ENCODE peak calls at places on chromosomes 4 and X, in seven cellular contexts. One of them, this sample, is unnamed.

GRCh38 chr4:100246697-100247096 is 56.4 kb upstream of the DDIT4L start:
- DNase-seq in AG04450: no peak
- DNase-seq in right atrium auricular region: no peak
- DNase-seq in A549: no peak
- DNase-seq in transverse colon: no peak
- DNase-seq in heart left ventricle: no peak
- DNase-seq in Peyer's patch: no peak
- DNase-seq in this sample: no peak

GRCh38 chr4:159248383-159249178 is 145.7 kb downstream of the RAPGEF2 start:
- DNase-seq in AG04450: peak; percentile 24
- DNase-seq in right atrium auricular region: no peak
- DNase-seq in A549: no peak
- DNase-seq in transverse colon: no peak
- DNase-seq in heart left ventricle: no peak
- DNase-seq in Peyer's patch: no peak
- DNase-seq in this sample: peak; percentile 57

GRCh38 chrX:97895751-97896150 is 1012.0 kb downstream of the RPA4 start:
- DNase-seq in AG04450: no peak
- DNase-seq in right atrium auricular region: no peak
- DNase-seq in A549: no peak
- DNase-seq in transverse colon: no peak
- DNase-seq in heart left ventricle: no peak
- DNase-seq in Peyer's patch: no peak
- DNase-seq in this sample: peak; percentile 2

GRCh38 chr4:1405636-1406415 is 416 bp downstream of the NKX1-1 start:
- DNase-seq in AG04450: no peak
- DNase-seq in right atrium auricular region: peak; percentile 30
- DNase-seq in A549: no peak
- DNase-seq in transverse colon: no peak
- DNase-seq in heart left ventricle: no peak
- DNase-seq in Peyer's patch: no peak
- DNase-seq in this sample: no peak

GRCh38 chr4:34972189-34972588 is 1272.1 kb downstream of the ARAP2 start:
- DNase-seq in AG04450: no peak
- DNase-seq in right atrium auricular region: no peak
- DNase-seq in A549: no peak
- DNase-seq in transverse colon: no peak
- DNase-seq in heart left ventricle: no peak
- DNase-seq in Peyer's patch: no peak
- DNase-seq in this sample: no peak

GRCh38 chrX:74656079-74656745 is 41.8 kb upstream of the RLIM start:
- DNase-seq in AG04450: no peak
- DNase-seq in right atrium auricular region: no peak
- DNase-seq in A549: no peak
- DNase-seq in transverse colon: no peak
- DNase-seq in heart left ventricle: no peak
- DNase-seq in Peyer's patch: no peak
- DNase-seq in this sample: no peak

GRCh38 chr4:184845367-184846011 is 19.7 kb upstream of the ACSL1 start:
- DNase-seq in AG04450: peak; percentile 68
- DNase-seq in right atrium auricular region: no peak
- DNase-seq in A549: no peak
- DNase-seq in transverse colon: no peak
- DNase-seq in heart left ventricle: no peak
- DNase-seq in Peyer's patch: no peak
- DNase-seq in this sample: peak; percentile 71

GRCh38 chr4:108060164-108060563 is 70.5 kb downstream of the HADH start:
- DNase-seq in AG04450: peak; percentile 4
- DNase-seq in right atrium auricular region: no peak
- DNase-seq in A549: peak; percentile 6
- DNase-seq in transverse colon: no peak
- DNase-seq in heart left ventricle: no peak
- DNase-seq in Peyer's patch: no peak
- DNase-seq in this sample: peak; percentile 16

GRCh38 chr4:105807496-105807895 is 87.8 kb upstream of the NPNT start:
- DNase-seq in AG04450: no peak
- DNase-seq in right atrium auricular region: no peak
- DNase-seq in A549: no peak
- DNase-seq in transverse colon: no peak
- DNase-seq in heart left ventricle: no peak
- DNase-seq in Peyer's patch: no peak
- DNase-seq in this sample: no peak

GRCh38 chr4:124710911-124711310 is 1.6 kb downstream of the ANKRD50 start:
- DNase-seq in AG04450: no peak
- DNase-seq in right atrium auricular region: no peak
- DNase-seq in A549: no peak
- DNase-seq in transverse colon: no peak
- DNase-seq in heart left ventricle: no peak
- DNase-seq in Peyer's patch: no peak
- DNase-seq in this sample: no peak

GRCh38 chr4:76955187-76955586 is 5.6 kb downstream of the SEPTIN11 start:
- DNase-seq in AG04450: no peak
- DNase-seq in right atrium auricular region: no peak
- DNase-seq in A549: no peak
- DNase-seq in transverse colon: no peak
- DNase-seq in heart left ventricle: no peak
- DNase-seq in Peyer's patch: no peak
- DNase-seq in this sample: peak; percentile 61

GRCh38 chr4:22850055-22850454 is 157.3 kb downstream of the GBA3 start:
- DNase-seq in AG04450: no peak
- DNase-seq in right atrium auricular region: no peak
- DNase-seq in A549: no peak
- DNase-seq in transverse colon: no peak
- DNase-seq in heart left ventricle: no peak
- DNase-seq in Peyer's patch: no peak
- DNase-seq in this sample: no peak

GRCh38 chrX:9055354-9055753 is 21.4 kb upstream of the FAM9B start:
- DNase-seq in AG04450: no peak
- DNase-seq in right atrium auricular region: no peak
- DNase-seq in A549: no peak
- DNase-seq in transverse colon: no peak
- DNase-seq in heart left ventricle: no peak
- DNase-seq in Peyer's patch: no peak
- DNase-seq in this sample: no peak

GRCh38 chr4:128513664-128514484 is 226.3 kb upstream of the PGRMC2 start:
- DNase-seq in AG04450: no peak
- DNase-seq in right atrium auricular region: no peak
- DNase-seq in A549: no peak
- DNase-seq in transverse colon: no peak
- DNase-seq in heart left ventricle: no peak
- DNase-seq in Peyer's patch: no peak
- DNase-seq in this sample: no peak

GRCh38 chrX:72142931-72143709 is 11.4 kb upstream of the RTL5 start:
- DNase-seq in AG04450: no peak
- DNase-seq in right atrium auricular region: no peak
- DNase-seq in A549: no peak
- DNase-seq in transverse colon: no peak
- DNase-seq in heart left ventricle: no peak
- DNase-seq in Peyer's patch: no peak
- DNase-seq in this sample: no peak

GRCh38 chr4:182856862-182857261 is 60.3 kb downstream of the DCTD start:
- DNase-seq in AG04450: no peak
- DNase-seq in right atrium auricular region: no peak
- DNase-seq in A549: no peak
- DNase-seq in transverse colon: no peak
- DNase-seq in heart left ventricle: no peak
- DNase-seq in Peyer's patch: no peak
- DNase-seq in this sample: no peak

GRCh38 chr4:26204911-26205368 is 115.9 kb upstream of the RBPJ start:
- DNase-seq in AG04450: no peak
- DNase-seq in right atrium auricular region: no peak
- DNase-seq in A549: no peak
- DNase-seq in transverse colon: no peak
- DNase-seq in heart left ventricle: peak; percentile 35
- DNase-seq in Peyer's patch: no peak
- DNase-seq in this sample: no peak

GRCh38 chrX:2497961-2498780 is 2.6 kb downstream of the DHRSX start:
- DNase-seq in AG04450: no peak
- DNase-seq in right atrium auricular region: no peak
- DNase-seq in A549: peak; percentile 55
- DNase-seq in transverse colon: peak; percentile 27
- DNase-seq in heart left ventricle: no peak
- DNase-seq in Peyer's patch: no peak
- DNase-seq in this sample: no peak

GRCh38 chrX:119187298-119187697 is 48.8 kb upstream of the PGRMC1 start:
- DNase-seq in AG04450: no peak
- DNase-seq in right atrium auricular region: no peak
- DNase-seq in A549: no peak
- DNase-seq in transverse colon: no peak
- DNase-seq in heart left ventricle: no peak
- DNase-seq in Peyer's patch: no peak
- DNase-seq in this sample: no peak

GRCh38 chr4:111631157-111631999 is 513.9 kb upstream of the FAM241A start:
- DNase-seq in AG04450: no peak
- DNase-seq in right atrium auricular region: no peak
- DNase-seq in A549: no peak
- DNase-seq in transverse colon: no peak
- DNase-seq in heart left ventricle: no peak
- DNase-seq in Peyer's patch: no peak
- DNase-seq in this sample: peak; percentile 7

GRCh38 chrX:16445166-16445752 is 204.7 kb upstream of the S100G start:
- DNase-seq in AG04450: no peak
- DNase-seq in right atrium auricular region: no peak
- DNase-seq in A549: peak; percentile 15
- DNase-seq in transverse colon: peak; percentile 20
- DNase-seq in heart left ventricle: no peak
- DNase-seq in Peyer's patch: no peak
- DNase-seq in this sample: no peak

GRCh38 chr4:27066591-27066990 is 205.9 kb downstream of the STIM2 start:
- DNase-seq in AG04450: no peak
- DNase-seq in right atrium auricular region: peak; percentile 57
- DNase-seq in A549: no peak
- DNase-seq in transverse colon: peak; percentile 26
- DNase-seq in heart left ventricle: no peak
- DNase-seq in Peyer's patch: no peak
- DNase-seq in this sample: no peak

GRCh38 chr4:107736924-107737448 is 17.0 kb upstream of the PAPSS1 start:
- DNase-seq in AG04450: no peak
- DNase-seq in right atrium auricular region: no peak
- DNase-seq in A549: peak; percentile 31
- DNase-seq in transverse colon: peak; percentile 19
- DNase-seq in heart left ventricle: peak; percentile 38
- DNase-seq in Peyer's patch: no peak
- DNase-seq in this sample: no peak

GRCh38 chr4:122826596-122827257 is at the start of gene FGF2:
- DNase-seq in AG04450: no peak
- DNase-seq in right atrium auricular region: peak; percentile 68
- DNase-seq in A549: peak; percentile 28
- DNase-seq in transverse colon: peak; percentile 34
- DNase-seq in heart left ventricle: peak; percentile 59
- DNase-seq in Peyer's patch: peak; percentile 20
- DNase-seq in this sample: no peak

GRCh38 chr4:8915201-8916200 is 43.9 kb upstream of the HMX1 start:
- DNase-seq in AG04450: no peak
- DNase-seq in right atrium auricular region: peak; percentile 44
- DNase-seq in A549: no peak
- DNase-seq in transverse colon: no peak
- DNase-seq in heart left ventricle: no peak
- DNase-seq in Peyer's patch: no peak
- DNase-seq in this sample: no peak

GRCh38 chrX:5644786-5645185 is 583.9 kb downstream of the NLGN4X start:
- DNase-seq in AG04450: no peak
- DNase-seq in right atrium auricular region: no peak
- DNase-seq in A549: no peak
- DNase-seq in transverse colon: no peak
- DNase-seq in heart left ventricle: no peak
- DNase-seq in Peyer's patch: no peak
- DNase-seq in this sample: no peak

GRCh38 chr4:125389713-125390112 is 75.0 kb downstream of the FAT4 start:
- DNase-seq in AG04450: peak; percentile 86
- DNase-seq in right atrium auricular region: no peak
- DNase-seq in A549: no peak
- DNase-seq in transverse colon: no peak
- DNase-seq in heart left ventricle: no peak
- DNase-seq in Peyer's patch: no peak
- DNase-seq in this sample: peak; percentile 90

GRCh38 chrX:12974217-12974796 is 603 bp upstream of the TMSB4X start:
- DNase-seq in AG04450: no peak
- DNase-seq in right atrium auricular region: peak; percentile 83
- DNase-seq in A549: peak; percentile 60
- DNase-seq in transverse colon: peak; percentile 74
- DNase-seq in heart left ventricle: peak; percentile 79
- DNase-seq in Peyer's patch: peak; percentile 31
- DNase-seq in this sample: no peak

GRCh38 chr4:138241281-138242075 is 671 bp downstream of the SLC7A11 start:
- DNase-seq in AG04450: no peak
- DNase-seq in right atrium auricular region: no peak
- DNase-seq in A549: no peak
- DNase-seq in transverse colon: no peak
- DNase-seq in heart left ventricle: no peak
- DNase-seq in Peyer's patch: no peak
- DNase-seq in this sample: no peak

GRCh38 chr4:1819284-1819683 is 26.2 kb downstream of the FGFR3 start:
- DNase-seq in AG04450: no peak
- DNase-seq in right atrium auricular region: no peak
- DNase-seq in A549: no peak
- DNase-seq in transverse colon: no peak
- DNase-seq in heart left ventricle: no peak
- DNase-seq in Peyer's patch: no peak
- DNase-seq in this sample: no peak

GRCh38 chr4:21304061-21304541 is 603.8 kb downstream of the PACRGL start:
- DNase-seq in AG04450: no peak
- DNase-seq in right atrium auricular region: no peak
- DNase-seq in A549: no peak
- DNase-seq in transverse colon: no peak
- DNase-seq in heart left ventricle: no peak
- DNase-seq in Peyer's patch: no peak
- DNase-seq in this sample: no peak
- H3K4me3 ChIP-seq in AG04450: no peak overlapping the region
- H3K4me3 ChIP-seq in right atrium auricular region: no peak overlapping the region
- H3K4me3 ChIP-seq in A549: no peak overlapping the region
- H3K4me3 ChIP-seq in transverse colon: no peak overlapping the region
- H3K4me3 ChIP-seq in heart left ventricle: no peak overlapping the region
- H3K4me3 ChIP-seq in Peyer's patch: no peak overlapping the region
- H3K4me3 ChIP-seq in this sample: no peak overlapping the region

GRCh38 chrX:134025986-134026731 is 40.8 kb upstream of the GPC3 start:
- DNase-seq in AG04450: no peak
- DNase-seq in right atrium auricular region: no peak
- DNase-seq in A549: no peak
- DNase-seq in transverse colon: no peak
- DNase-seq in heart left ventricle: no peak
- DNase-seq in Peyer's patch: no peak
- DNase-seq in this sample: no peak
- TF ChIP-seq CTCF in AG04450: no peak
- TF ChIP-seq CTCF in right atrium auricular region: no peak
- TF ChIP-seq CTCF in A549: no peak
- TF ChIP-seq CTCF in transverse colon: no peak
- TF ChIP-seq CTCF in heart left ventricle: no peak
- TF ChIP-seq CTCF in Peyer's patch: no peak
- TF ChIP-seq CTCF in this sample: no peak

GRCh38 chrX:131746491-131746968 is 202.7 kb downstream of the OR13H1 start:
- DNase-seq in AG04450: no peak
- DNase-seq in right atrium auricular region: peak; percentile 86
- DNase-seq in A549: peak; percentile 47
- DNase-seq in transverse colon: peak; percentile 89
- DNase-seq in heart left ventricle: peak; percentile 84
- DNase-seq in Peyer's patch: peak; percentile 79
- DNase-seq in this sample: no peak
- H3K4me3 ChIP-seq in AG04450: no peak overlapping the region
- H3K4me3 ChIP-seq in right atrium auricular region: peak overlapping the region; percentile 53
- H3K4me3 ChIP-seq in A549: peak overlapping the region; percentile 87
- H3K4me3 ChIP-seq in transverse colon: no peak overlapping the region
- H3K4me3 ChIP-seq in heart left ventricle: peak overlapping the region; percentile 66
- H3K4me3 ChIP-seq in Peyer's patch: peak overlapping the region; percentile 66
- H3K4me3 ChIP-seq in this sample: peak overlapping the region; percentile 60

GRCh38 chr4:86594559-86595425 is 677 bp downstream of the PTPN13 start:
- DNase-seq in AG04450: peak; percentile 47
- DNase-seq in right atrium auricular region: peak; percentile 61
- DNase-seq in A549: peak; percentile 21
- DNase-seq in transverse colon: peak; percentile 23
- DNase-seq in heart left ventricle: peak; percentile 29
- DNase-seq in Peyer's patch: no peak
- DNase-seq in this sample: peak; percentile 94
- TF ChIP-seq CTCF in AG04450: peak; percentile 41
- TF ChIP-seq CTCF in right atrium auricular region: no peak
- TF ChIP-seq CTCF in A549: no peak
- TF ChIP-seq CTCF in transverse colon: no peak
- TF ChIP-seq CTCF in heart left ventricle: no peak
- TF ChIP-seq CTCF in Peyer's patch: no peak
- TF ChIP-seq CTCF in this sample: peak; percentile 42

This sample was measured in AG09309.